ENCODE peak calls at places on chromosome 16, in ten cellular contexts. One of them, this sample, is unnamed.

GRCh38 chr16:4505356-4506153 is 29.4 kb downstream of the HMOX2 start:
- DNase-seq in brain microvascular endothelial cell: no peak
- DNase-seq in activated CD8-positive, alpha-beta T cell treated with anti-CD3 and anti-CD28 coated beads, Interleukin-2, amount 10 ng/mL, durations not matched to agents 7 days and 5 days: peak
- DNase-seq in coronary artery: no peak
- DNase-seq in Calu3: no peak
- DNase-seq in progenitor cell of endocrine pancreas: no peak
- DNase-seq in epithelial cell of esophagus: peak
- DNase-seq in RWPE1: no peak
- DNase-seq in mammary epithelial cell: no peak
- DNase-seq in fibroblast of the conjunctiva: no peak
- DNase-seq in this sample: no peak

GRCh38 chr16:87790278-87791023 is 24.7 kb upstream of the KLHDC4 start:
- DNase-seq in RWPE1: peak
- DNase-seq in fibroblast of the conjunctiva: no peak
- DNase-seq in Calu3: no peak
- DNase-seq in brain microvascular endothelial cell: no peak
- DNase-seq in mammary epithelial cell: peak
- DNase-seq in epithelial cell of esophagus: peak
- DNase-seq in activated CD8-positive, alpha-beta T cell treated with anti-CD3 and anti-CD28 coated beads, Interleukin-2, amount 10 ng/mL, durations not matched to agents 7 days and 5 days: no peak
- DNase-seq in coronary artery: no peak
- DNase-seq in progenitor cell of endocrine pancreas: no peak
- DNase-seq in this sample: no peak

GRCh38 chr16:9050102-9050830 is 41.2 kb upstream of the HAPSTR1 start:
- DNase-seq in activated CD8-positive, alpha-beta T cell treated with anti-CD3 and anti-CD28 coated beads, Interleukin-2, amount 10 ng/mL, durations not matched to agents 7 days and 5 days: peak
- DNase-seq in fibroblast of the conjunctiva: no peak
- DNase-seq in Calu3: peak
- DNase-seq in RWPE1: no peak
- DNase-seq in coronary artery: no peak
- DNase-seq in brain microvascular endothelial cell: no peak
- DNase-seq in progenitor cell of endocrine pancreas: peak
- DNase-seq in mammary epithelial cell: no peak
- DNase-seq in epithelial cell of esophagus: peak
- DNase-seq in this sample: no peak

GRCh38 chr16:56370836-56371235 is 54.5 kb downstream of the AMFR start:
- DNase-seq in mammary epithelial cell: no peak
- DNase-seq in activated CD8-positive, alpha-beta T cell treated with anti-CD3 and anti-CD28 coated beads, Interleukin-2, amount 10 ng/mL, durations not matched to agents 7 days and 5 days: no peak
- DNase-seq in fibroblast of the conjunctiva: peak
- DNase-seq in epithelial cell of esophagus: no peak
- DNase-seq in brain microvascular endothelial cell: no peak
- DNase-seq in RWPE1: no peak
- DNase-seq in Calu3: peak
- DNase-seq in progenitor cell of endocrine pancreas: no peak
- DNase-seq in coronary artery: no peak
- DNase-seq in this sample: no peak

GRCh38 chr16:87853411-87854052 is 15.8 kb downstream of the SLC7A5 start:
- DNase-seq in fibroblast of the conjunctiva: peak
- DNase-seq in Calu3: peak
- DNase-seq in mammary epithelial cell: peak
- DNase-seq in brain microvascular endothelial cell: peak
- DNase-seq in activated CD8-positive, alpha-beta T cell treated with anti-CD3 and anti-CD28 coated beads, Interleukin-2, amount 10 ng/mL, durations not matched to agents 7 days and 5 days: peak
- DNase-seq in coronary artery: peak
- DNase-seq in progenitor cell of endocrine pancreas: peak
- DNase-seq in RWPE1: peak
- DNase-seq in epithelial cell of esophagus: peak
- DNase-seq in this sample: peak

GRCh38 chr16:78493573-78493972 is 394.1 kb downstream of the WWOX start:
- DNase-seq in coronary artery: no peak
- DNase-seq in RWPE1: no peak
- DNase-seq in fibroblast of the conjunctiva: no peak
- DNase-seq in mammary epithelial cell: no peak
- DNase-seq in progenitor cell of endocrine pancreas: no peak
- DNase-seq in activated CD8-positive, alpha-beta T cell treated with anti-CD3 and anti-CD28 coated beads, Interleukin-2, amount 10 ng/mL, durations not matched to agents 7 days and 5 days: no peak
- DNase-seq in brain microvascular endothelial cell: no peak
- DNase-seq in Calu3: no peak
- DNase-seq in epithelial cell of esophagus: no peak
- DNase-seq in this sample: no peak

GRCh38 chr16:86590501-86591144 is 12.3 kb downstream of the FOXL1 start:
- DNase-seq in coronary artery: no peak
- DNase-seq in progenitor cell of endocrine pancreas: no peak
- DNase-seq in mammary epithelial cell: peak
- DNase-seq in activated CD8-positive, alpha-beta T cell treated with anti-CD3 and anti-CD28 coated beads, Interleukin-2, amount 10 ng/mL, durations not matched to agents 7 days and 5 days: no peak
- DNase-seq in Calu3: peak
- DNase-seq in brain microvascular endothelial cell: peak
- DNase-seq in fibroblast of the conjunctiva: no peak
- DNase-seq in RWPE1: no peak
- DNase-seq in epithelial cell of esophagus: peak
- DNase-seq in this sample: no peak

GRCh38 chr16:24070851-24071250 is 185.3 kb upstream of the CACNG3 start:
- DNase-seq in brain microvascular endothelial cell: peak
- DNase-seq in coronary artery: no peak
- DNase-seq in RWPE1: peak
- DNase-seq in progenitor cell of endocrine pancreas: peak
- DNase-seq in fibroblast of the conjunctiva: no peak
- DNase-seq in epithelial cell of esophagus: peak
- DNase-seq in activated CD8-positive, alpha-beta T cell treated with anti-CD3 and anti-CD28 coated beads, Interleukin-2, amount 10 ng/mL, durations not matched to agents 7 days and 5 days: peak
- DNase-seq in Calu3: peak
- DNase-seq in mammary epithelial cell: peak
- DNase-seq in this sample: no peak

GRCh38 chr16:4984174-4985000 is 26.3 kb downstream of the SEC14L5 start:
- DNase-seq in activated CD8-positive, alpha-beta T cell treated with anti-CD3 and anti-CD28 coated beads, Interleukin-2, amount 10 ng/mL, durations not matched to agents 7 days and 5 days: no peak
- DNase-seq in Calu3: no peak
- DNase-seq in RWPE1: no peak
- DNase-seq in brain microvascular endothelial cell: no peak
- DNase-seq in mammary epithelial cell: no peak
- DNase-seq in fibroblast of the conjunctiva: no peak
- DNase-seq in epithelial cell of esophagus: no peak
- DNase-seq in coronary artery: no peak
- DNase-seq in progenitor cell of endocrine pancreas: no peak
- DNase-seq in this sample: no peak

GRCh38 chr16:67199011-67199807 is at the start of gene ELMO3:
- DNase-seq in coronary artery: no peak
- DNase-seq in Calu3: peak
- DNase-seq in activated CD8-positive, alpha-beta T cell treated with anti-CD3 and anti-CD28 coated beads, Interleukin-2, amount 10 ng/mL, durations not matched to agents 7 days and 5 days: no peak
- DNase-seq in progenitor cell of endocrine pancreas: no peak
- DNase-seq in mammary epithelial cell: peak
- DNase-seq in fibroblast of the conjunctiva: no peak
- DNase-seq in RWPE1: peak
- DNase-seq in brain microvascular endothelial cell: no peak
- DNase-seq in epithelial cell of esophagus: peak
- DNase-seq in this sample: no peak

GRCh38 chr16:3642397-3643094 is 11.9 kb upstream of the DNASE1 start:
- DNase-seq in activated CD8-positive, alpha-beta T cell treated with anti-CD3 and anti-CD28 coated beads, Interleukin-2, amount 10 ng/mL, durations not matched to agents 7 days and 5 days: no peak
- DNase-seq in fibroblast of the conjunctiva: no peak
- DNase-seq in mammary epithelial cell: peak
- DNase-seq in coronary artery: no peak
- DNase-seq in RWPE1: peak
- DNase-seq in Calu3: peak
- DNase-seq in brain microvascular endothelial cell: peak
- DNase-seq in progenitor cell of endocrine pancreas: no peak
- DNase-seq in epithelial cell of esophagus: peak
- DNase-seq in this sample: peak

GRCh38 chr16:67216612-67217490 is 10.1 kb upstream of the TMEM208 start:
- DNase-seq in activated CD8-positive, alpha-beta T cell treated with anti-CD3 and anti-CD28 coated beads, Interleukin-2, amount 10 ng/mL, durations not matched to agents 7 days and 5 days: no peak
- DNase-seq in epithelial cell of esophagus: no peak
- DNase-seq in RWPE1: no peak
- DNase-seq in Calu3: no peak
- DNase-seq in coronary artery: no peak
- DNase-seq in fibroblast of the conjunctiva: no peak
- DNase-seq in brain microvascular endothelial cell: no peak
- DNase-seq in progenitor cell of endocrine pancreas: no peak
- DNase-seq in mammary epithelial cell: no peak
- DNase-seq in this sample: no peak

GRCh38 chr16:86281435-86281834 is 228.9 kb upstream of the FOXF1 start:
- DNase-seq in epithelial cell of esophagus: no peak
- DNase-seq in mammary epithelial cell: no peak
- DNase-seq in progenitor cell of endocrine pancreas: no peak
- DNase-seq in fibroblast of the conjunctiva: no peak
- DNase-seq in activated CD8-positive, alpha-beta T cell treated with anti-CD3 and anti-CD28 coated beads, Interleukin-2, amount 10 ng/mL, durations not matched to agents 7 days and 5 days: no peak
- DNase-seq in coronary artery: no peak
- DNase-seq in brain microvascular endothelial cell: no peak
- DNase-seq in Calu3: no peak
- DNase-seq in RWPE1: no peak
- DNase-seq in this sample: no peak

GRCh38 chr16:85205747-85206471 is 93.6 kb upstream of the CIBAR2 start:
- DNase-seq in RWPE1: peak
- DNase-seq in activated CD8-positive, alpha-beta T cell treated with anti-CD3 and anti-CD28 coated beads, Interleukin-2, amount 10 ng/mL, durations not matched to agents 7 days and 5 days: no peak
- DNase-seq in epithelial cell of esophagus: peak
- DNase-seq in progenitor cell of endocrine pancreas: no peak
- DNase-seq in mammary epithelial cell: no peak
- DNase-seq in fibroblast of the conjunctiva: no peak
- DNase-seq in Calu3: no peak
- DNase-seq in brain microvascular endothelial cell: no peak
- DNase-seq in coronary artery: no peak
- DNase-seq in this sample: no peak

GRCh38 chr16:62978451-62978850 is 942.2 kb upstream of the CDH8 start:
- DNase-seq in RWPE1: no peak
- DNase-seq in Calu3: no peak
- DNase-seq in brain microvascular endothelial cell: no peak
- DNase-seq in progenitor cell of endocrine pancreas: no peak
- DNase-seq in epithelial cell of esophagus: peak
- DNase-seq in coronary artery: no peak
- DNase-seq in activated CD8-positive, alpha-beta T cell treated with anti-CD3 and anti-CD28 coated beads, Interleukin-2, amount 10 ng/mL, durations not matched to agents 7 days and 5 days: no peak
- DNase-seq in fibroblast of the conjunctiva: no peak
- DNase-seq in mammary epithelial cell: no peak
- DNase-seq in this sample: no peak